ENCODE peak calls at places on chromosomes 5 and 9, in four cellular contexts. F is RCC 7860; G is fibroblast of the aortic adventitia; W is activated naive CD8-positive, alpha-beta T cell treated with anti-CD3 and anti-CD28 coated beads, Interleukin-2, amount 10 ng/mL, durations not matched to agents 7 days and 5 days. C is an unnamed sample.

GRCh38 chr9:89435315-89435823 is 62.5 kb downstream of the SEMA4D start:
- DNase-seq in F (no peak), G (no peak), W (no peak), C (no peak)

GRCh38 chr9:98551511-98552286 is 157.0 kb downstream of the GABBR2 start:
- DNase-seq in F (no peak), G (peak), W (no peak), C (peak)

GRCh38 chr9:9399982-9400381 is 1212.8 kb downstream of the PTPRD start:
- DNase-seq in F (no peak), G (no peak), W (no peak), C (no peak)

GRCh38 chr5:14183187-14183939 is 40.2 kb downstream of the TRIO start:
- DNase-seq in F (no peak), G (peak), W (no peak), C (no peak)

GRCh38 chr5:119273391-119273839 is 82.4 kb upstream of the TNFAIP8 start:
- DNase-seq in F (no peak), G (no peak), W (no peak), C (no peak)

GRCh38 chr5:58985759-58986158 is 402.9 kb downstream of the RAB3C start:
- DNase-seq in F (no peak), G (no peak), W (no peak), C (no peak)

GRCh38 chr5:173451651-173452050 is 123.4 kb upstream of the STC2 start:
- DNase-seq in F (no peak), G (no peak), W (no peak), C (no peak)

GRCh38 chr5:65663804-65664521 is 39.1 kb downstream of the SHLD3 start:
- DNase-seq in F (no peak), G (peak), W (no peak), C (peak)

GRCh38 chr5:119178435-119178834 is 107.5 kb downstream of the DMXL1 start:
- DNase-seq in F (no peak), G (no peak), W (no peak), C (no peak)

GRCh38 chr5:154196955-154197652 is 6.6 kb downstream of the GALNT10 start:
- DNase-seq in F (no peak), G (peak), W (no peak), C (peak)

GRCh38 chr9:12775963-12776774 is 1.3 kb downstream of the LURAP1L start:
- DNase-seq in F (peak), G (peak), W (peak), C (peak)

GRCh38 chr5:149773245-149774095 is 43.4 kb downstream of the PPARGC1B start:
- DNase-seq in F (no peak), G (no peak), W (no peak), C (no peak)

GRCh38 chr5:173825215-173825865 is 62.8 kb upstream of the CPEB4 start:
- DNase-seq in F (no peak), G (peak), W (no peak), C (peak)

GRCh38 chr5:91016954-91017690 is 366.0 kb downstream of the ARRDC3 start:
- DNase-seq in F (no peak), G (no peak), W (no peak), C (no peak)

GRCh38 chr5:150734579-150735384 is 24.0 kb downstream of the DCTN4 start:
- DNase-seq in F (no peak), G (no peak), W (no peak), C (no peak)

GRCh38 chr5:473344-474192 is 30.6 kb downstream of the EXOC3 start:
- DNase-seq in F (no peak), G (peak), W (peak), C (peak)

GRCh38 chr5:109754319-109754718 is 64.6 kb downstream of the MAN2A1 start:
- DNase-seq in F (no peak), G (no peak), W (no peak), C (no peak)

GRCh38 chr5:142016576-142016975 is 3.7 kb upstream of the GNPDA1 start:
- DNase-seq in F (no peak), G (no peak), W (no peak), C (no peak)

GRCh38 chr5:111976705-111977104 is 219.7 kb upstream of the NREP start:
- DNase-seq in F (no peak), G (peak), W (no peak), C (no peak)

GRCh38 chr5:60613826-60614225 is 86.1 kb downstream of the DEPDC1B start:
- DNase-seq in F (no peak), G (no peak), W (no peak), C (no peak)

GRCh38 chr9:128416432-128417019 is 4.1 kb upstream of the CERCAM start:
- DNase-seq in F (no peak), G (no peak), W (no peak), C (no peak)